ENCODE peak calls at places on chromosomes 1 and 21, in five cellular contexts. T is IMR-90, O is HepG2, V is SK-N-SH, P is K562. M is an unnamed sample.

GRCh38 chr1:47194314-47194713 is 4.5 kb upstream of the PDZK1IP1 start:
- DNase-seq in T (no peak), O (no peak), V (no peak), P (no peak), M (no peak)

GRCh38 chr1:84174051-84174556 is 30.0 kb downstream of the PRKACB start:
- DNase-seq in T (peak), O (peak), V (no peak), P (no peak), M (no peak)

GRCh38 chr1:246820666-246821065 is 96.5 kb downstream of the SCCPDH start:
- DNase-seq in T (no peak), O (no peak), V (no peak), P (no peak), M (no peak)

GRCh38 chr1:113042336-113043143 is 30.5 kb upstream of the LRIG2 start:
- DNase-seq in T (peak), O (peak), V (peak), P (peak), M (no peak)

GRCh38 chr21:18178509-18178908 is 66.1 kb upstream of the CHODL start:
- DNase-seq in T (no peak), O (no peak), V (no peak), P (no peak), M (no peak)

GRCh38 chr1:35577071-35577998 is 4.2 kb downstream of the TFAP2E start:
- DNase-seq in T (no peak), O (no peak), V (no peak), P (no peak), M (peak)

GRCh38 chr1:200918006-200918405 is 23.3 kb downstream of the INAVA start:
- DNase-seq in T (no peak), O (no peak), V (no peak), P (no peak), M (no peak)

GRCh38 chr1:88985033-88985432 is 7.4 kb downstream of the KYAT3 start:
- DNase-seq in T (peak), O (peak), V (peak), P (no peak), M (no peak)

GRCh38 chr1:86515597-86515996 is 31.3 kb upstream of the CLCA4 start:
- DNase-seq in T (no peak), O (peak), V (peak), P (peak), M (no peak)

GRCh38 chr1:210189426-210189825 is 43.2 kb upstream of the SERTAD4 start:
- DNase-seq in T (no peak), O (no peak), V (no peak), P (no peak), M (no peak)

GRCh38 chr1:109823543-109824348 is 60.0 kb upstream of the EPS8L3 start:
- DNase-seq in T (no peak), O (peak), V (no peak), P (peak), M (no peak)

GRCh38 chr1:111604931-111605330 is 14.7 kb upstream of the RAP1A start:
- DNase-seq in T (peak), O (no peak), V (no peak), P (no peak), M (no peak)

DNA sequence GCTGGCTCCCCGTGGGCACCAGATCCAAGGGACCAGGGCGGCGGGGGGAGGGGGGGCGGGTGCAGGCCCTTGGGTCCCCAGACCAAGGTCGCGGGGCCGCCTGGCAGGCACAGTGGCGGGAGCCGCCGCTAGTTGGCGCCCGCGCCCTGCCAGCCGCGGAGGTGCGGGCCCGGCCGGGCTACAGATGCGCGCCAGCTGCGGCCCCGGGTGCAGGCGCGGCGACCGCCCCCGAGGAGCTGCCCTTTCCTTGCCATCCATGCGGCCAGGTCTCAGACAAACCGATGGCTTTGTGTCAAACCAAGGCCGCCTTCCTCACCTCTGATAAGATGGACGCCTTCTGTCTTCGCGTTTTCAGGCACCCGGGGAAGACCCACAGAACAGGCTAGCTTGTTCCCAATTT is 2.2 kb upstream of the RUNX3 start:
- DNase-seq in T (no peak), O (no peak), V (peak), P (peak), M (no peak)
- TF ChIP-seq MXI1 in T (no peak), O (no peak), V (no peak), P (no peak), M (no peak)

GRCh38 chr1:119626841-119627240 is 21.2 kb downstream of the ZNF697 start:
- DNase-seq in T (peak), O (no peak), V (no peak), P (no peak), M (no peak)
- TF ChIP-seq MXI1 in T (no peak), O (no peak), V (no peak), P (no peak), M (no peak)

DNA sequence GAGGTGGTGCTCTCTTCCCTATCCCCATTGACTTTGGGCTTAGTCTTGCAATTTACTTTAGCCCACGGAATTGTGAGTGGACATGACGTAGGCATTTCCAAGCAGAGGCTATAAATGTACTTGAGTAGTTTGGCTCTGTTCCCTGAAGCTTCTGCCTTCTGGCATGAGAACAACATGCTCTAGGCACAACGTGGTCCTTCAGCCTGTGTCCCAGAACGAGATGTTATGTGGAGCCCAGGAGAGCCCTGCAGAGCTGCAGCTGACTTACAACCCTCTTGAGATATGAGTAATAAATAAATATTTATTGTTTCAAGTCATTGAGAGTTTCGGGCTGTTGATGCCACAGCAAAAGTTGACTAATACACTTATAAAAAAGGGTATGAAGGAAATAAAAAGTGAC is 105.2 kb upstream of the HMGB4 start:
- DNase-seq in T (peak), O (no peak), V (no peak), P (no peak), M (no peak)
- TF ChIP-seq MXI1 in T (no peak), O (no peak), V (no peak), P (no peak), M (no peak)

GRCh38 chr1:217564833-217565232 is 66.1 kb downstream of the GPATCH2 start:
- DNase-seq in T (no peak), O (no peak), V (no peak), P (no peak), M (no peak)
- TF ChIP-seq MXI1 in T (no peak), O (no peak), V (no peak), P (no peak), M (no peak)

M was measured in GM12878.